ENCODE peak calls at places on chromosomes 12 and 14, in nine cellular contexts. One of them, this sample, is unnamed. For H3K4me1, the result is how much of the 10 kb centered on the place peaks cover.

GRCh38 chr14:99510556-99511139 is 29.4 kb downstream of the CCNK start:
- DNase-seq in testis: no peak
- DNase-seq in small intestine: no peak
- DNase-seq in HCT116: no peak
- DNase-seq in fibroblast of lung: no peak
- DNase-seq in Peyer's patch: no peak
- DNase-seq in lower lobe of right lung: no peak
- DNase-seq in NT2/D1: no peak
- DNase-seq in prostate gland: no peak
- DNase-seq in this sample: no peak

GRCh38 chr12:54055522-54055921 is 1.9 kb downstream of the HOXC4 start:
- DNase-seq in testis: no peak
- DNase-seq in small intestine: no peak
- DNase-seq in HCT116: no peak
- DNase-seq in fibroblast of lung: no peak
- DNase-seq in Peyer's patch: no peak
- DNase-seq in lower lobe of right lung: no peak
- DNase-seq in NT2/D1: no peak
- DNase-seq in prostate gland: no peak
- DNase-seq in this sample: no peak

GRCh38 chr12:98423963-98424362 is 91.4 kb upstream of the TMPO start:
- DNase-seq in testis: no peak
- DNase-seq in small intestine: no peak
- DNase-seq in HCT116: no peak
- DNase-seq in fibroblast of lung: no peak
- DNase-seq in Peyer's patch: no peak
- DNase-seq in lower lobe of right lung: no peak
- DNase-seq in NT2/D1: no peak
- DNase-seq in prostate gland: no peak
- DNase-seq in this sample: no peak

GRCh38 chr12:124769166-124769530 is 94.5 kb downstream of the SCARB1 start:
- DNase-seq in testis: no peak
- DNase-seq in small intestine: no peak
- DNase-seq in HCT116: no peak
- DNase-seq in fibroblast of lung: peak
- DNase-seq in Peyer's patch: no peak
- DNase-seq in lower lobe of right lung: no peak
- DNase-seq in NT2/D1: no peak
- DNase-seq in prostate gland: no peak
- DNase-seq in this sample: no peak

GRCh38 chr12:120394483-120395367 is 25.8 kb upstream of the MSI1 start:
- DNase-seq in testis: no peak
- DNase-seq in small intestine: peak
- DNase-seq in HCT116: no peak
- DNase-seq in fibroblast of lung: no peak
- DNase-seq in Peyer's patch: no peak
- DNase-seq in lower lobe of right lung: peak
- DNase-seq in NT2/D1: peak
- DNase-seq in prostate gland: peak
- DNase-seq in this sample: peak

GRCh38 chr12:28993720-28994119 is 155.4 kb upstream of the FAR2 start:
- DNase-seq in testis: no peak
- DNase-seq in small intestine: peak
- DNase-seq in HCT116: no peak
- DNase-seq in fibroblast of lung: no peak
- DNase-seq in Peyer's patch: no peak
- DNase-seq in lower lobe of right lung: no peak
- DNase-seq in NT2/D1: no peak
- DNase-seq in prostate gland: no peak
- DNase-seq in this sample: no peak

GRCh38 chr12:115710104-115710564 is 567.4 kb downstream of the MED13L start:
- DNase-seq in testis: peak
- DNase-seq in small intestine: peak
- DNase-seq in HCT116: no peak
- DNase-seq in fibroblast of lung: peak
- DNase-seq in Peyer's patch: no peak
- DNase-seq in lower lobe of right lung: no peak
- DNase-seq in NT2/D1: no peak
- DNase-seq in prostate gland: peak
- DNase-seq in this sample: no peak

GRCh38 chr12:31003861-31004640 is 69.6 kb upstream of the DDX11 start:
- DNase-seq in testis: no peak
- DNase-seq in small intestine: no peak
- DNase-seq in HCT116: no peak
- DNase-seq in fibroblast of lung: no peak
- DNase-seq in Peyer's patch: no peak
- DNase-seq in lower lobe of right lung: peak
- DNase-seq in NT2/D1: no peak
- DNase-seq in prostate gland: no peak
- DNase-seq in this sample: peak

GRCh38 chr14:29710015-29710414 is 217.6 kb downstream of the PRKD1 start:
- DNase-seq in testis: no peak
- DNase-seq in small intestine: peak
- DNase-seq in HCT116: no peak
- DNase-seq in fibroblast of lung: no peak
- DNase-seq in Peyer's patch: no peak
- DNase-seq in lower lobe of right lung: no peak
- DNase-seq in NT2/D1: no peak
- DNase-seq in prostate gland: no peak
- DNase-seq in this sample: no peak

GRCh38 chr12:47741340-47741703 is 16.0 kb upstream of the ENDOU start:
- DNase-seq in testis: peak
- DNase-seq in small intestine: peak
- DNase-seq in HCT116: peak
- DNase-seq in fibroblast of lung: peak
- DNase-seq in Peyer's patch: peak
- DNase-seq in lower lobe of right lung: peak
- DNase-seq in NT2/D1: no peak
- DNase-seq in prostate gland: no peak
- DNase-seq in this sample: peak

GRCh38 chr14:66752109-66752508 is 244.2 kb downstream of the GPHN start:
- DNase-seq in testis: no peak
- DNase-seq in small intestine: no peak
- DNase-seq in HCT116: no peak
- DNase-seq in fibroblast of lung: no peak
- DNase-seq in Peyer's patch: no peak
- DNase-seq in lower lobe of right lung: no peak
- DNase-seq in NT2/D1: no peak
- DNase-seq in prostate gland: no peak
- DNase-seq in this sample: no peak

GRCh38 chr14:102293784-102294183 is 11.2 kb downstream of the MOK start:
- DNase-seq in testis: no peak
- DNase-seq in small intestine: no peak
- DNase-seq in HCT116: no peak
- DNase-seq in fibroblast of lung: peak
- DNase-seq in Peyer's patch: no peak
- DNase-seq in lower lobe of right lung: no peak
- DNase-seq in NT2/D1: no peak
- DNase-seq in prostate gland: no peak
- DNase-seq in this sample: no peak

GRCh38 chr12:104506691-104507401 is 50.1 kb downstream of the CHST11 start:
- DNase-seq in testis: no peak
- DNase-seq in small intestine: no peak
- DNase-seq in HCT116: no peak
- DNase-seq in fibroblast of lung: no peak
- DNase-seq in Peyer's patch: no peak
- DNase-seq in lower lobe of right lung: no peak
- DNase-seq in NT2/D1: no peak
- DNase-seq in prostate gland: no peak
- DNase-seq in this sample: no peak

GRCh38 chr14:94104731-94105130 is 5.8 kb upstream of the IFI27 start:
- DNase-seq in testis: peak
- DNase-seq in small intestine: no peak
- DNase-seq in HCT116: no peak
- DNase-seq in fibroblast of lung: no peak
- DNase-seq in Peyer's patch: no peak
- DNase-seq in lower lobe of right lung: no peak
- DNase-seq in NT2/D1: no peak
- DNase-seq in prostate gland: no peak
- DNase-seq in this sample: no peak

GRCh38 chr12:100253437-100253836 is 13.4 kb downstream of the DEPDC4 start:
- DNase-seq in testis: no peak
- DNase-seq in small intestine: no peak
- DNase-seq in HCT116: no peak
- DNase-seq in fibroblast of lung: no peak
- DNase-seq in Peyer's patch: no peak
- DNase-seq in lower lobe of right lung: no peak
- DNase-seq in NT2/D1: no peak
- DNase-seq in prostate gland: no peak
- DNase-seq in this sample: no peak

GRCh38 chr12:27176765-27177164 is 67.3 kb upstream of the STK38L start:
- DNase-seq in testis: no peak
- DNase-seq in small intestine: no peak
- DNase-seq in HCT116: no peak
- DNase-seq in fibroblast of lung: peak
- DNase-seq in Peyer's patch: no peak
- DNase-seq in lower lobe of right lung: no peak
- DNase-seq in NT2/D1: no peak
- DNase-seq in prostate gland: no peak
- DNase-seq in this sample: no peak

DNA sequence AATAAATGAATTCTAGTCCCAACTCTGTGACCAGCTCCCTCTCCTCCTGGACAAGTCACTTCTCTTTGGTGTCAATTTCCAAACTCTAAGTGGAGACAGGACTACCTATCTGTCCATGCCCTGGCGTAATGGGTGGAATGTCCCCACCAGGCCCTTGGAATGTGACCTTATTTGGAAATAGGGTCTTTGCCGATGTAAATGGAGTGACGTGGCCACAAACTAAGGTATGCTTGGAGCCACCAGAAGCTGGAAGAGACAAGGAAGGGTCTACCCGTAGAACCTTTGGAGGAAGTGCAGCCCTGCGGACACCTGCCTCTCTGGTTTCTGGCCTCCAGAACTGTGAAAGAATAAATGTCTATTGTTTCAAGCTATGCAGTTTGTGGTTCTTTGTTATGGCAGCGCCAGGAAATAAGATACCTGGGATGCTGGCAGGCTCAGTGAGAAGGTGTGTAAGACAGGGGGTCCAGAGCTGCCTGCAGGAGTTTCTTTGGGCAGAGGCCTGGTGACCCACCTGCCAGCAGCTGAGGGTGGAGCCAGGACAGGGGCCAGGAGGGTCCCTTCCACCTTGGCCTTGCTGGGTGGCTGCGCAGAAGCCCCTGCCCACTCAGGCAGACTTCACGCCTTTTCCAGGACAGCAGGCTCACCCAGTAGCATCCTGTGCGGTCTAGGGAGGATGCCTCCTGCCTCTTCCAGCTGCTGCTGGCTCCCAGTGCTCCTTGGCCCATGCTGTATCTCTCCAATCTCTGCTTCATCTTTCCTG is 45.8 kb downstream of the ARL6IP4 start:
- DNase-seq in testis: no peak
- DNase-seq in small intestine: no peak
- DNase-seq in HCT116: no peak
- DNase-seq in fibroblast of lung: no peak
- DNase-seq in Peyer's patch: no peak
- DNase-seq in lower lobe of right lung: no peak
- DNase-seq in NT2/D1: no peak
- DNase-seq in prostate gland: no peak
- DNase-seq in this sample: peak
- H3K4me3 ChIP-seq in testis: no peak
- H3K4me3 ChIP-seq in small intestine: no peak
- H3K4me3 ChIP-seq in HCT116: no peak
- H3K4me3 ChIP-seq in fibroblast of lung: no peak
- H3K4me3 ChIP-seq in Peyer's patch: no peak
- H3K4me3 ChIP-seq in lower lobe of right lung: no peak
- H3K4me3 ChIP-seq in NT2/D1: no peak
- H3K4me3 ChIP-seq in prostate gland: no peak
- H3K4me3 ChIP-seq in this sample: no peak

DNA sequence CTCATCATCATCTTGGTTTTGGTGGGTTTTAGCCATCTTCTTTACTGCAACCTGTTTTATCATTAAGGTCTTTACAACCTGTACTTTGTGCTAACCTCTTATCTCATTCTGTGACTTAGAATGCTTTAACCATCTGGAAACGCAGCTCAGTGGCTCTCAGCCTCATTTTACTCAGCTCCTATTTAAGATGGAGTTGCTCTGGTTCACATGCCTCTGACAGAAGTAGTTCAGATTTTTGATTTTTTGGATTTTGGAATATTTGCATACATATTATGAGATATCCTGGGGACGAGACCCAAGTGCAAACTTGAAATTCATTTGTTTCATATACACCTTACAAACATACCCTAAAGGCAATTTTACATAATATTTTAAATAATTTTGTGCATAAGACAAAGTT is 10.7 kb downstream of the SLC38A1 start:
- DNase-seq in testis: no peak
- DNase-seq in small intestine: no peak
- DNase-seq in HCT116: no peak
- DNase-seq in fibroblast of lung: no peak
- DNase-seq in Peyer's patch: no peak
- DNase-seq in lower lobe of right lung: no peak
- DNase-seq in NT2/D1: no peak
- DNase-seq in prostate gland: no peak
- DNase-seq in this sample: no peak
- H3K4me1 ChIP-seq in testis: under half
- H3K4me1 ChIP-seq in small intestine: under half
- H3K4me1 ChIP-seq in HCT116: under half
- H3K4me1 ChIP-seq in fibroblast of lung: under half
- H3K4me1 ChIP-seq in Peyer's patch: under half
- H3K4me1 ChIP-seq in lower lobe of right lung: under half
- H3K4me1 ChIP-seq in NT2/D1: under half
- H3K4me1 ChIP-seq in prostate gland: under half
- H3K4me1 ChIP-seq in this sample: under half

GRCh38 chr12:5440973-5441372 is 9.1 kb downstream of the NTF3 start:
- DNase-seq in testis: no peak
- DNase-seq in small intestine: no peak
- DNase-seq in HCT116: no peak
- DNase-seq in fibroblast of lung: no peak
- DNase-seq in Peyer's patch: no peak
- DNase-seq in lower lobe of right lung: no peak
- DNase-seq in NT2/D1: no peak
- DNase-seq in prostate gland: no peak
- DNase-seq in this sample: no peak
- H3K4me3 ChIP-seq in testis: no peak
- H3K4me3 ChIP-seq in small intestine: no peak
- H3K4me3 ChIP-seq in HCT116: no peak
- H3K4me3 ChIP-seq in fibroblast of lung: no peak
- H3K4me3 ChIP-seq in Peyer's patch: no peak
- H3K4me3 ChIP-seq in lower lobe of right lung: no peak
- H3K4me3 ChIP-seq in NT2/D1: no peak
- H3K4me3 ChIP-seq in prostate gland: no peak
- H3K4me3 ChIP-seq in this sample: no peak

DNA sequence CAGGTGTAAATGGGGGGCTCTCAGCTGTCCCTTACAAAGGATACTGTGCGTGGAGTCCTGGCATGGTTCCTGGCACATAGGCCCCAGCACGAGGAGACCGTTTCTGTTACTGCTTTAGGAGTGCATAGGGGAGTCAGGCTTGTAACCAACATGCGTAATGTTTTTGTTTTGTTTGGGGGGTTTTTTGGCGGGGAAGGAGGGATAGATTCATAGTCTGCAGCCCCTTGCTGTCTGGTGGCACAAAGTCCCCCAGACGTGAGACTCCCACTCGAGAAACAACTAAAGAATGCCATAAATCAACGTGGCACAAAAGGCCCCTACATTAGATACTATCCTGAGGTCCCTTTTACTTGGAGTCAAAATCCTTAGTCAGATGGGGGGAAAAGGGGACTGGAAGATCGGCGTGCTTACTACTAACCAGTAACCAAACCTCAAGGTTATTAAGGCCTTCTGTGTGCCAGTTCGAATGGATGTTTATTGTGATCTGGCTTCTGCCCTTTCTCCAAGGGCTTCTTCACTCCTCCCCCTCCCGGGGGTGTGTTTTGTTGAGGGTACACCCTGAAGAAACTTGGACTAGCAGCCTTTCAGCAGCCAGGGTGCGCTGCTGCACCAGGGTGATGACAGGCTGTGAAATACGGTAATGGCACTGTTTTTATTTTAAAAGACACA is 873 bp downstream of the ISCU start:
- DNase-seq in testis: peak
- DNase-seq in small intestine: peak
- DNase-seq in HCT116: peak
- DNase-seq in fibroblast of lung: peak
- DNase-seq in Peyer's patch: peak
- DNase-seq in lower lobe of right lung: peak
- DNase-seq in NT2/D1: peak
- DNase-seq in prostate gland: peak
- DNase-seq in this sample: peak
- H3K4me1 ChIP-seq in testis: under half
- H3K4me1 ChIP-seq in small intestine: under half
- H3K4me1 ChIP-seq in HCT116: under half
- H3K4me1 ChIP-seq in fibroblast of lung: under half
- H3K4me1 ChIP-seq in Peyer's patch: under half
- H3K4me1 ChIP-seq in lower lobe of right lung: half or more
- H3K4me1 ChIP-seq in NT2/D1: under half
- H3K4me1 ChIP-seq in prostate gland: under half
- H3K4me1 ChIP-seq in this sample: under half